ENCODE peak calls at places on chromosomes 1 and 21, in seven cellular contexts. D is head of caudate nucleus; A is GM04503; W is stimulated activated CD4-positive, alpha-beta T cell treated with anti-CD3 and anti-CD28 coated beads, Interleukin-1b, Interleukin-23, amount 100 ng/mL, for 24 hours; T is CMK; O is HFFc6; Q is CD8-positive, alpha-beta T cell. P is an unnamed sample.

GRCh38 chr1:111723091-111723806 is 15.9 kb downstream of the INKA2 start:
- DNase-seq in D (no peak), A (no peak), W (no peak), T (no peak), O (no peak), Q (no peak), P (peak)

GRCh38 chr1:89203166-89203565 is 4.4 kb upstream of the GBP4 start:
- DNase-seq in D (no peak), A (peak), W (no peak), T (no peak), O (peak), Q (no peak), P (no peak)

GRCh38 chr1:11458811-11459275 is 20.1 kb upstream of the DISP3 start:
- DNase-seq in D (peak), A (no peak), W (no peak), T (no peak), O (no peak), Q (no peak), P (no peak)

GRCh38 chr1:161267332-161267731 is 8.8 kb downstream of the PCP4L1 start:
- DNase-seq in D (no peak), A (no peak), W (no peak), T (no peak), O (no peak), Q (no peak), P (no peak)

GRCh38 chr1:179293340-179294327 is at the start of gene SOAT1:
- DNase-seq in D (peak), A (peak), W (peak), T (peak), O (peak), Q (peak), P (peak)

GRCh38 chr1:53781654-53782053 is 42.7 kb upstream of the GLIS1 start:
- DNase-seq in D (no peak), A (no peak), W (no peak), T (no peak), O (peak), Q (no peak), P (no peak)

GRCh38 chr21:30340714-30341573 is 3.5 kb upstream of the KRTAP27-1 start:
- DNase-seq in D (peak), A (no peak), W (peak), T (peak), O (peak), Q (peak), P (no peak)

GRCh38 chr1:14522331-14523241 is 75.9 kb upstream of the KAZN start:
- DNase-seq in D (peak), A (peak), W (no peak), T (no peak), O (no peak), Q (no peak), P (no peak)

GRCh38 chr1:37147906-37148305 is 113.6 kb upstream of the GRIK3 start:
- DNase-seq in D (no peak), A (no peak), W (no peak), T (no peak), O (no peak), Q (no peak), P (no peak)

GRCh38 chr1:206122686-206123085 is 5.5 kb upstream of the AVPR1B start:
- DNase-seq in D (no peak), A (no peak), W (no peak), T (no peak), O (no peak), Q (no peak), P (no peak)

GRCh38 chr1:93753766-93754763 is 72.4 kb upstream of the BCAR3 start:
- DNase-seq in D (no peak), A (peak), W (no peak), T (no peak), O (peak), Q (no peak), P (no peak)

GRCh38 chr1:205543351-205544305 is 39.2 kb downstream of the CDK18 start:
- DNase-seq in D (peak), A (peak), W (no peak), T (no peak), O (peak), Q (no peak), P (no peak)

GRCh38 chr1:35810096-35810860 is 2.5 kb downstream of the AGO4 start:
- DNase-seq in D (peak), A (peak), W (no peak), T (no peak), O (peak), Q (no peak), P (no peak)

GRCh38 chr1:213887842-213888241 is 99.9 kb upstream of the PROX1 start:
- DNase-seq in D (no peak), A (no peak), W (no peak), T (no peak), O (no peak), Q (no peak), P (no peak)

GRCh38 chr1:40385437-40386310 is 12.1 kb downstream of the SMAP2 start:
- DNase-seq in D (no peak), A (no peak), W (no peak), T (no peak), O (no peak), Q (peak), P (peak)

GRCh38 chr1:62364726-62365125 is 45.5 kb upstream of the KANK4 start:
- DNase-seq in D (no peak), A (no peak), W (no peak), T (no peak), O (no peak), Q (no peak), P (no peak)

GRCh38 chr21:33362044-33362555 is 37.3 kb downstream of the IFNAR1 start:
- DNase-seq in D (peak), A (no peak), W (no peak), T (no peak), O (no peak), Q (peak), P (peak)

GRCh38 chr21:20971296-20971921 is 26.8 kb upstream of the NCAM2 start:
- DNase-seq in D (peak), A (no peak), W (no peak), T (peak), O (peak), Q (no peak), P (no peak)

GRCh38 chr1:68970571-68970970 is 473.7 kb upstream of the DEPDC1 start:
- DNase-seq in D (no peak), A (no peak), W (no peak), T (no peak), O (no peak), Q (no peak), P (no peak)

GRCh38 chr1:110591956-110592355 is 14.2 kb downstream of the KCNA2 start:
- DNase-seq in D (no peak), A (no peak), W (no peak), T (no peak), O (no peak), Q (no peak), P (no peak)

GRCh38 chr1:197807739-197808453 is 32.6 kb upstream of the DENND1B start:
- DNase-seq in D (no peak), A (no peak), W (no peak), T (no peak), O (no peak), Q (no peak), P (no peak)

GRCh38 chr1:7232441-7232840 is 447.2 kb downstream of the CAMTA1 start:
- DNase-seq in D (no peak), A (no peak), W (no peak), T (no peak), O (no peak), Q (no peak), P (no peak)

GRCh38 chr21:25080706-25081495 is 526.4 kb downstream of the MRPL39 start:
- DNase-seq in D (no peak), A (no peak), W (no peak), T (no peak), O (peak), Q (no peak), P (no peak)

GRCh38 chr1:240734001-240734400 is 122.0 kb upstream of the GREM2 start:
- DNase-seq in D (no peak), A (no peak), W (no peak), T (no peak), O (no peak), Q (no peak), P (no peak)

GRCh38 chr1:6037338-6037762 is 8.3 kb upstream of the KCNAB2 start:
- DNase-seq in D (no peak), A (peak), W (no peak), T (no peak), O (peak), Q (no peak), P (no peak)